ENCODE peak calls at places on chromosomes 2 and 18, in six cellular contexts. N is A549, Y is GM12878, I is K562, D is HepG2, F is endothelial cell of umbilical vein. V is an unnamed sample.

GRCh38 chr2:189179607-189179979 is at the start of gene COL5A2:
- DNase-seq in D (no peak), I (no peak), F (peak), N (peak), Y (no peak), V (no peak)

GRCh38 chr18:7548721-7549120 is 18.4 kb upstream of the PTPRM start:
- DNase-seq in D (no peak), Y (no peak), I (no peak), F (no peak), N (no peak), V (no peak)

GRCh38 chr18:21851327-21851961 is 110.9 kb downstream of the MIB1 start:
- DNase-seq in I (no peak), F (peak), D (no peak), Y (no peak), N (peak), V (peak)

GRCh38 chr2:127158614-127159290 is 51.8 kb upstream of the BIN1 start:
- DNase-seq in D (no peak), N (no peak), F (no peak), I (no peak), Y (peak), V (peak)

GRCh38 chr2:15832849-15833680 is 107.3 kb upstream of the MYCN start:
- DNase-seq in F (no peak), I (no peak), Y (no peak), D (no peak), N (no peak), V (no peak)

GRCh38 chr2:37230581-37230980 is 815 bp downstream of the CEBPZ start:
- DNase-seq in N (peak), I (peak), F (no peak), D (peak), Y (no peak), V (peak)

GRCh38 chr18:70998490-70998889 is 709.6 kb downstream of the SOCS6 start:
- DNase-seq in I (no peak), D (no peak), F (peak), N (peak), Y (no peak), V (peak)

GRCh38 chr2:130825231-130825971 is 11.3 kb upstream of the ARHGEF4 start:
- DNase-seq in F (no peak), Y (no peak), D (no peak), N (no peak), I (no peak), V (no peak)

GRCh38 chr2:112065966-112066365 is 10.9 kb downstream of the TMEM87B start:
- DNase-seq in D (no peak), I (no peak), N (no peak), F (peak), Y (no peak), V (no peak)

GRCh38 chr2:9763356-9764152 is 79.7 kb upstream of the TAF1B start:
- DNase-seq in F (no peak), Y (no peak), N (no peak), D (peak), I (no peak), V (no peak)

GRCh38 chr2:106789185-106789584 is 96.8 kb downstream of the ST6GAL2 start:
- DNase-seq in N (peak), I (peak), D (no peak), F (no peak), Y (no peak), V (peak)

GRCh38 chr18:37812961-37813360 is 247.4 kb upstream of the CELF4 start:
- DNase-seq in I (no peak), N (no peak), F (no peak), Y (no peak), D (no peak), V (no peak)

DNA sequence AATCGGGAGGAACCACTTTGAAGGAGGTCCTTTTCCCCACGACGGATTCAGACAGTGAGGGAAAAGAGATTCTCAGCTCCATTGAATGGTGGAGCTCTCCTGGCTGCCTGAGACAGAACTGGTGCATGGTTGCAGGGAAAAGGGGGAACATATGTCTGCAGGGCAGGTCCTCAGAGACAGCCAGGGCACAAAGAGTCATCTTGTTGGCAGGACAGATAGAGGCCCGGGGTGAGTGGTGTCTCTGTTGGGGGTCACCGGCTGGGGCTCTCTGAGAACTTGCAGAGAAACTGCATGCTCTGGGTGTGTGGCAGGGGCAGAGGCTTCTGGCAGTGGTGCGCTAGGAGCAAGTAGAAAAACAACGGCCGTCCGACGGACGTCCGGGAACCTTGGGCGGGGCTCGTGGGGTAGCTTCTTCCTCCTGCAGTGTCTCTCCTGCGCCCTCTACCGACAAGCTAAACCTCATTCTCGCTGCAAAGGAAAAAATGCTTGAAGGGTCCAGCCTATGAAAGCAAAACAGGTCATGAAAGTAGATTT is 94.3 kb downstream of the CDCA7 start:
- DNase-seq in I (peak), N (peak), Y (peak), F (peak), D (peak), V (peak)
- TF ChIP-seq POLR2A in I (no peak), N (peak), Y (no peak), F (peak), D (peak), V (peak)

GRCh38 chr2:33411765-33412164 is 64.7 kb upstream of the RASGRP3 start:
- DNase-seq in Y (no peak), I (no peak), N (peak), D (peak), F (no peak), V (no peak)

GRCh38 chr2:33405180-33406105 is 71.0 kb upstream of the RASGRP3 start:
- DNase-seq in N (no peak), Y (no peak), D (no peak), F (peak), I (no peak), V (no peak)

GRCh38 chr2:33408109-33408508 is 68.3 kb upstream of the RASGRP3 start:
- DNase-seq in D (no peak), N (no peak), F (no peak), Y (no peak), I (no peak), V (no peak)

GRCh38 chr2:33409417-33409955 is 67.0 kb upstream of the RASGRP3 start:
- DNase-seq in F (no peak), N (no peak), Y (no peak), D (no peak), I (no peak), V (no peak)

DNA sequence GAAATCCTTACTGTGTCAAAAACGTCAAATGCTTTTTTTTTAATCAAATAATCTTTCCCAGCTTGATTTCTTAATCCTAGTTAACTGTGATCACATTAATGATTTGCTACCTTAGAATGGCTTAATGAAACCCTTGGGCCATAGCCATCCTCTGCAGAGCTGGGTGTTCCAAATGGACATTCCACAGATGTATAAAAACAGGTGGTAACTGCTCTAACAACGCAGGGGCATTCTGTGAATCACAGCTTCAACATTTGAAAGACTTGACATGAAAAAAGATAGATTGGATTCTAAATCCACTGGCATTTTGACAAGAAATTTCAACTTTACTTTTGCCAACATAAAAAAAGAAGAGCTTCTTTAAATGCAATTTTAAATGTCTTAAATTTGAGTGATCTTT is 69.8 kb upstream of the RASGRP3 start:
- DNase-seq in N (peak), F (no peak), I (no peak), Y (no peak), D (no peak), V (no peak)
- TF ChIP-seq MAX in N (no peak), F (no peak), I (no peak), Y (no peak), D (no peak), V (no peak)

GRCh38 chr18:13026583-13027270 is 35.6 kb downstream of the CEP192 start:
- DNase-seq in I (no peak), F (peak), N (no peak), D (no peak), Y (no peak), V (no peak)

GRCh38 chr18:13036622-13037320 is 45.6 kb downstream of the CEP192 start:
- DNase-seq in D (no peak), Y (no peak), N (no peak), I (no peak), F (no peak), V (no peak)

GRCh38 chr18:13035249-13035914 is 44.2 kb downstream of the CEP192 start:
- DNase-seq in I (no peak), N (no peak), Y (no peak), D (no peak), F (no peak), V (no peak)

GRCh38 chr18:13028869-13029268 is 37.7 kb downstream of the CEP192 start:
- DNase-seq in Y (no peak), N (no peak), D (no peak), F (no peak), I (no peak), V (no peak)

GRCh38 chr18:13032173-13032572 is 41.0 kb downstream of the CEP192 start:
- DNase-seq in F (no peak), Y (no peak), D (no peak), N (no peak), I (no peak), V (no peak)
- TF ChIP-seq MYC in F (no peak), Y (no peak), D (no peak), N (no peak), I (no peak), V (no peak)

GRCh38 chr2:196592912-196593881 is 46.3 kb upstream of the CCDC150 start:
- DNase-seq in N (peak), D (no peak), F (peak), I (peak), Y (no peak), V (peak)
- TF ChIP-seq POLR2A in N (peak), D (no peak), F (no peak), I (no peak), Y (no peak), V (no peak)

GRCh38 chr18:5895300-5895885 is at the start of gene TMEM200C:
- DNase-seq in F (no peak), Y (no peak), N (no peak), I (no peak), D (no peak), V (no peak)
- TF ChIP-seq MAX in F (no peak), Y (no peak), N (no peak), I (no peak), D (no peak), V (no peak)

DNA sequence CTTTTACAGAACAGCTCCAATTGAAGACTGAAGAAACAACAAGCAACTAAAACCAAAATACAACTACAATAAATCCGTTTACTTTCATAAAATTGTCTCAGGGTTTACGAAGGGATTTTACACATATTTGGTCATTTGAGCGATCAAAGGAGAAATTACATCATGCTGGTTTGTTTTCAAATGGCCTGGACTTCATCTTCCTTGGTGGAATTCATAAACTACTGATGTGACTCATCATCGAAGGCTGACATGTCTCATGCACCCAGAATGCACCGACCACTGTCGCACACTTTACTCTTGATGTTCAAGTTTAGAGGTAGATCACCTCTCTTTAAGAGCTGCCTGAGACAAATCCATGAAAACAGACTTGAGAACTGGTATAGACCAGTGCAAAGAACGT is 25.6 kb upstream of the PMAIP1 start:
- DNase-seq in Y (no peak), N (peak), D (peak), I (no peak), F (peak), V (peak)
- TF ChIP-seq MYC in Y (no peak), N (no peak), D (no peak), I (no peak), F (no peak), V (no peak)

DNA sequence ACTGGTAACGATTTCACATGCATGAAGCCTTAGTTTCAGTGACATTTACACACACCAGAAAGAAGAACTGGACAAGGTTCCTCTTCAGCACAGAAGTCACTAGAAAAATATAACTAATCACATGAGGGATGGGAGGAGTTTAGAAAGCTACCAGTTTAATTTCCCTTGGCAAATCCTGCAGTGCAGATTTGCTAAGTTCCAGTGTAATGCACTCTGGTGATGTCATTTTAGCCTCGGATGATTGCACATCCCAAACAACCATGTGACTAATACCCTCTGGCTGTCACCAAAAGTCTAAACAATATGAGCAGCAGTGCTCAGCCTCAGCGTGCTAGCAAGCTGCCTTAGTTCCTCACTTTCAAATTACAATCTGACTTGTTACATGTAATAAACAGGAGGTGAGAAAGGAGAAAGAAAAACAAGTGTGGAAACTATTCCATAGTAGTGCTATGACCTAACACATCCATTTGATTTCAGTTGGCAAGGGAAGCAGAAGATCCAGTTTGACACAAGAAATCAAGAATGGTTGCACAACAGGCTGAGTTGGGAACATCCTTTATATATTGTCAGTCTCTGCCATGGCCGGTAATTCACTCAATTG is 35.3 kb upstream of the PPP1CB start:
- DNase-seq in Y (peak), N (peak), F (peak), I (no peak), D (peak), V (peak)
- TF ChIP-seq POLR2A in Y (no peak), N (no peak), F (no peak), I (no peak), D (no peak), V (no peak)

DNA sequence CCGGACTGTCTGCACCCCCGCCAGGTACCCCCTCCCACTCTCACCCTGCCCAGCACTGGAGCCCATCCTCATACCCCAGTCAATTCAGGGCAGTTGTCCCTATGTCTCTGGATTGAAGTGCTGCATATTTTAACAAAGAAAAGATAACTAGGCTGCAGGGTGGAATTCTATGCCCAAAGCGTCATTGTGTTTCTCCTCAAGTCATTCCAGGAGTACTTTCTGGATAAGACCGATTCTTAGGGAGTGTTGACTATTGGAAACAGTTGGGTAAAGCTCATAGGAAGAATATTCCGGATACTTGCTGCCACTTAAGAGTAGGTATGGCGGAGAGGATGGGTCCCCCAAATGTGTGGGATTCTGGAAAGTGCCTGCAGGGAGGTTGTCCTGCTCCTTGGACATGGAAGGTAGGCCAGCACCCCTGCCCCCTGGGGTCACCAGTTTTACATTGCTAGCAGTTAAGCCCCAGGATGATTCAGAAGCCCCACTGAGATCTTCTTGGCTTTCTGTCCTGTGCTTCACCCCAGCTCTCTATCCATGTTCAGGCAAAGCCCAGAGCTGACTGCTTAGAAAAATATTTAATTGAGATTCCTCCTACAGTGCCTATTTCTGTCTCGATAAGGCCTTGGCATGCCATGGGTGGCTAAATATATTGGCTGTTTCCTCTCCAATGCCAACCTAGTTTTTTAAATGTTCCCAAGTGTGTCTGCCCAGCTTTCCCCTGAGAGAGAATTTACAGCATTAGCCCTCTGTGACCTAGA is 48.2 kb downstream of the RPL37A start:
- DNase-seq in I (no peak), D (no peak), Y (no peak), F (no peak), N (no peak), V (no peak)
- TF ChIP-seq MAX in I (no peak), D (no peak), Y (no peak), F (no peak), N (no peak), V (no peak)

DNA sequence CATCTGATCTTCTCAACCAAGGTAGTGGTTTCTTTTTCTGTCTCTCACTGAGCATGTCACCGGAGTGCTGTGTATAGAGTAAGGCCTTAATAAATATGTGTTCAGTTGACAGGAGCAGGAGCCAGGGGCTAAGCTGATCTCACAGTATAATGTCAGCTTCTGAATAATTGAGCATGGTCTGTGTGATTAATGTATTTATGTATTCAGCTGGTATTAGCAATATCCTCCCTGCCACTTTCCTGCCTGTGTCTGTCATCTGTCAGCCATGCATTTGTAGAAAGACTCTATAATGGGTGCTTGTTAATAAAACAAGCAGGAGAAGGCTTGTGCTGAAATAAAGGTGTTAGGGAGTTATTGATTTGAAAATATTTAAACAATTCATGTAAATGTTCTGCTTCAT is 198.9 kb downstream of the ADCYAP1 start:
- DNase-seq in Y (no peak), I (no peak), D (no peak), N (no peak), F (peak), V (no peak)
- TF ChIP-seq MYC in Y (no peak), I (no peak), D (no peak), N (no peak), F (no peak), V (no peak)

DNA sequence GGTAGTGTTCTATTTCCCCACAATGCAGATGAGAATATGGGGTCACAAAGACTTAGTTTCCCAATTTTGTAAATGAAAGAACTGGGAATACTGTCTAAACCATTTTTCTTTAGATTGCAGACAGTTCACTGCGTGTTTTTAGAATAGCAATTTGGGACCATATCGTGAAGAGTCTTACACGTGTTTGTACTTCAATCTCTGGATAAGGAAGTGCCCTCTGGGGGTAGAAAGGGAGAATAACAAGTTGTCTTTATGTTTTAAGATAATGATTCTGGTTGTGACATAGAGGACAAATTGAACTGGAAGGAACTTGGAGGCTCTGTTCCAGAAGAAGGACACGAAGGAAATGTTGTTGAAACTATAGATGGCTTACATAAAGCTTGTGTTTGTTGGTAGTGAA is 457.7 kb downstream of the CBLN2 start:
- DNase-seq in I (no peak), D (peak), F (peak), Y (no peak), N (peak), V (peak)
- TF ChIP-seq POLR2A in I (no peak), D (no peak), F (no peak), Y (no peak), N (no peak), V (no peak)

V was measured in NB4.